ENCODE peak calls at places on chromosomes 7 and 10, in seven cellular contexts. V is transverse colon; E is coronary artery; L is astrocyte of the spinal cord; I is Caco-2; R is CD8-positive, alpha-beta T cell; W is BJ. J is an unnamed sample.
A peak's percentile ranks its signal among the peaks of the same experiment; 100 is the strongest.

GRCh38 chr10:26855186-26855585 is 5.6 kb downstream of the ABI1 start:
- DNase-seq in V (no peak), E (no peak), L (no peak), I (no peak), R (no peak), W (no peak), J (peak; percentile 28)

GRCh38 chr10:98391065-98391464 is 23.9 kb downstream of the PYROXD2 start:
- DNase-seq in V (no peak), E (no peak), L (no peak), I (no peak), R (no peak), W (no peak), J (no peak)

GRCh38 chr10:58385784-58386112 is 538 bp downstream of the TFAM start:
- DNase-seq in V (peak; percentile 42), E (peak; percentile 74), L (peak; percentile 27), I (peak; percentile 75), R (no peak), W (no peak), J (no peak)

GRCh38 chr10:12513775-12514663 is 164.7 kb downstream of the CAMK1D start:
- DNase-seq in V (no peak), E (peak; percentile 29), L (no peak), I (no peak), R (no peak), W (no peak), J (no peak)

GRCh38 chr10:124612611-124613498 is 131.3 kb downstream of the FAM53B start:
- DNase-seq in V (no peak), E (no peak), L (no peak), I (no peak), R (no peak), W (no peak), J (no peak)

GRCh38 chr7:102916881-102917280 is 4.1 kb downstream of the LRRC17 start:
- DNase-seq in V (no peak), E (no peak), L (peak; percentile 67), I (no peak), R (no peak), W (no peak), J (no peak)

GRCh38 chr10:114940735-114941134 is 2.7 kb downstream of the TRUB1 start:
- DNase-seq in V (no peak), E (no peak), L (peak; percentile 35), I (no peak), R (no peak), W (no peak), J (no peak)

GRCh38 chr10:80444124-80444523 is 10.0 kb upstream of the TSPAN14 start:
- DNase-seq in V (no peak), E (no peak), L (no peak), I (no peak), R (no peak), W (no peak), J (no peak)

GRCh38 chr10:125151170-125151823 is 9.1 kb downstream of the CTBP2 start:
- DNase-seq in V (no peak), E (no peak), L (no peak), I (no peak), R (no peak), W (no peak), J (no peak)

GRCh38 chr7:151110941-151111645 is 24.8 kb downstream of the AGAP3 start:
- DNase-seq in V (peak; percentile 81), E (no peak), L (peak; percentile 68), I (peak; percentile 87), R (peak; percentile 60), W (no peak), J (no peak)

GRCh38 chr10:71747808-71748523 is 25.4 kb downstream of the VSIR start:
- DNase-seq in V (peak; percentile 66), E (no peak), L (no peak), I (no peak), R (no peak), W (no peak), J (no peak)

GRCh38 chr10:12241810-12242529 is 46.0 kb downstream of the CDC123 start:
- DNase-seq in V (no peak), E (no peak), L (no peak), I (no peak), R (no peak), W (no peak), J (no peak)

GRCh38 chr7:55485501-55486171 is 86.7 kb downstream of the VOPP1 start:
- DNase-seq in V (no peak), E (no peak), L (no peak), I (no peak), R (no peak), W (no peak), J (no peak)

GRCh38 chr10:123512881-123513822 is 153.0 kb upstream of the GPR26 start:
- DNase-seq in V (no peak), E (no peak), L (no peak), I (no peak), R (no peak), W (no peak), J (no peak)

GRCh38 chr10:28365840-28366239 is 63.0 kb upstream of the MPP7 start:
- DNase-seq in V (peak; percentile 20), E (no peak), L (no peak), I (peak; percentile 78), R (no peak), W (no peak), J (no peak)

GRCh38 chr10:119413738-119414611 is 128.5 kb downstream of the RGS10 start:
- DNase-seq in V (peak; percentile 44), E (no peak), L (peak; percentile 88), I (peak; percentile 77), R (no peak), W (peak; percentile 87), J (no peak)

GRCh38 chr7:98670186-98670585 is 53.1 kb downstream of the NPTX2 start:
- DNase-seq in V (no peak), E (no peak), L (no peak), I (no peak), R (no peak), W (no peak), J (no peak)

GRCh38 chr10:93475871-93476270 is 6.3 kb downstream of the MYOF start:
- DNase-seq in V (peak; percentile 50), E (peak; percentile 31), L (peak; percentile 54), I (peak; percentile 43), R (no peak), W (no peak), J (no peak)

GRCh38 chr10:117074621-117075020 is 63.4 kb downstream of the VAX1 start:
- DNase-seq in V (peak; percentile 31), E (no peak), L (no peak), I (peak; percentile 63), R (no peak), W (no peak), J (no peak)

GRCh38 chr7:17274551-17275245 is 23.8 kb upstream of the AHR start:
- DNase-seq in V (no peak), E (no peak), L (peak; percentile 87), I (no peak), R (no peak), W (no peak), J (no peak)

GRCh38 chr7:16278167-16278787 is 143.1 kb downstream of the CRPPA start:
- DNase-seq in V (no peak), E (no peak), L (no peak), I (no peak), R (no peak), W (no peak), J (no peak)

GRCh38 chr10:89295597-89295996 is 6.2 kb upstream of the IFIT2 start:
- DNase-seq in V (no peak), E (no peak), L (peak; percentile 64), I (no peak), R (no peak), W (peak; percentile 59), J (no peak)

GRCh38 chr7:42593860-42594259 is 318.0 kb downstream of the C7orf25 start:
- DNase-seq in V (no peak), E (no peak), L (no peak), I (no peak), R (no peak), W (no peak), J (no peak)

GRCh38 chr10:18616337-18616736 is 35.0 kb downstream of the NSUN6 start:
- DNase-seq in V (no peak), E (no peak), L (no peak), I (no peak), R (no peak), W (no peak), J (no peak)

GRCh38 chr7:81810448-81811155 is 40.8 kb upstream of the HGF start:
- DNase-seq in V (no peak), E (no peak), L (no peak), I (no peak), R (no peak), W (no peak), J (no peak)

GRCh38 chr10:132158122-132158741 is 28.5 kb upstream of the DPYSL4 start:
- DNase-seq in V (no peak), E (no peak), L (no peak), I (no peak), R (no peak), W (no peak), J (no peak)

GRCh38 chr7:19772323-19772722 is 1.1 kb downstream of the TMEM196 start:
- DNase-seq in V (no peak), E (no peak), L (no peak), I (no peak), R (no peak), W (no peak), J (no peak)
- H3K4me3 ChIP-seq in V (no peak overlapping the region), E (peak overlapping the region; percentile 39), L (no peak overlapping the region), I (peak overlapping the region; percentile 16), R (no peak overlapping the region), W (no peak overlapping the region), J (no peak overlapping the region)

GRCh38 chr10:100519321-100520051 is at the start of gene SEC31B:
- DNase-seq in V (peak; percentile 17), E (no peak), L (no peak), I (no peak), R (no peak), W (no peak), J (no peak)
- H3K4me3 ChIP-seq in V (peak within 1 kb of the TSS; percentile 20), E (peak within 1 kb of the TSS; percentile 70), L (peak within 1 kb of the TSS; percentile 39), I (no peak within 1 kb of the TSS), R (no peak within 1 kb of the TSS), W (peak within 1 kb of the TSS; percentile 31), J (peak within 1 kb of the TSS; percentile 15)

DNA sequence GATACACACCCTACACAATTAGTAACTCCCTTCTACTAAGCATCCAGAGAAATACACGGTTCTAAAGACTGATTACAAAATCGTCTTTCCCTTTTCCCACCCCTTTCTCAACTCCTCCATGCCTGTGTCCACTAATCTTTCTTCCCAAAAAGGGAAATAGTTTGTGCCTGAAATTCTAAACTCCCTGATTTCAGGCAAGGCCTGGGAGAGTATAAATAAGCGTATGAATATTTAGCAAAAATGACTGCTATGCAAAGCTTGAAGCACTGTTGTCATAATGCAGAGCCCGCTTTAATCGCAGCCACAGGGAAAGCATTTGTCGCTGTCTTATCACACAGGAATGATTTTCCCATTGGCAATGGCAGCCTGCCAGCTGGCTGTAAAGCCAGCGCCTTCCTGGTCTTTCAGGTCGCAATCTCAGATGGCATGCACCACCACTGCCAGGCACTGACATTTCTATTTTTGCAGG is 142.9 kb upstream of the PCGF5 start:
- DNase-seq in V (peak; percentile 83), E (peak; percentile 94), L (peak; percentile 7), I (no peak), R (no peak), W (no peak), J (no peak)
- H3K4me3 ChIP-seq in V (no peak overlapping the region), E (peak overlapping the region; percentile 52), L (no peak overlapping the region), I (no peak overlapping the region), R (no peak overlapping the region), W (no peak overlapping the region), J (no peak overlapping the region)

DNA sequence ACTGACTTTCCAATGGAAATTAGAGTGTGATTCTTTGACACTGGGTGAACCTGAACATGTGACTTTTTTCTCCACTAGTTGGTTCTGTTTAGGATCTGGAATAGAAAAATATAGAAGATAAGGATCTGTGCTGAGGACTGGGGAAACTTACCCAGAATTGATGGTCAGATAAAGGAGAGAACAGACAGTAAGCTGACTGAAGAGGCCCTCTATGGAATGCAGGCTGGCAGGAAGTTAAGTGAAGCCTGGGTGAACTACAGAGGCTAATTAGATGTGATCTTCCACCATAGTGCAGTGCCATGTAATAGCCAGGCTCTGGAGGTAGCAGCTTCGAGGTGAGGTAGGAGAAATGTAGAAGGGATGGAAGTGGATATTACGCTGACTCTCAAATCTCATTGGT is 455.3 kb downstream of the PLXDC2 start:
- DNase-seq in V (no peak), E (no peak), L (no peak), I (no peak), R (no peak), W (no peak), J (no peak)
- H3K4me3 ChIP-seq in V (no peak overlapping the region), E (no peak overlapping the region), L (no peak overlapping the region), I (no peak overlapping the region), R (no peak overlapping the region), W (no peak overlapping the region), J (no peak overlapping the region)

J was measured in AG09309.